ENCODE peak calls at places on chromosomes 11 and 22, in four cellular contexts. H is upper lobe of right lung, J is neural progenitor cell, S is left ventricle myocardium inferior. X is an unnamed sample. For H3K4me1, the result is how much of the 10 kb centered on the place peaks cover.

GRCh38 chr11:11672764-11673163 is 51.0 kb upstream of the GALNT18 start:
- DNase-seq in H (no peak), J (no peak), S (no peak), X (no peak)

GRCh38 chr11:64334764-64335741 is 5.0 kb upstream of the CCDC88B start:
- DNase-seq in H (peak), J (peak), S (no peak), X (no peak)

GRCh38 chr11:2573240-2574042 is 126.4 kb downstream of the KCNQ1OT1 start:
- DNase-seq in H (peak), J (no peak), S (no peak), X (no peak)

GRCh38 chr11:61976420-61976800 is 9.0 kb upstream of the FTH1 start:
- DNase-seq in H (no peak), J (no peak), S (no peak), X (no peak)

GRCh38 chr22:23529166-23530103 is 50.7 kb downstream of the IGLL1 start:
- DNase-seq in H (peak), J (no peak), S (no peak), X (no peak)

GRCh38 chr11:129143335-129143734 is 48.8 kb downstream of the ARHGAP32 start:
- DNase-seq in H (peak), J (no peak), S (peak), X (no peak)

GRCh38 chr11:93623179-93623578 is 38.3 kb upstream of the CEP295 start:
- DNase-seq in H (no peak), J (peak), S (no peak), X (no peak)

GRCh38 chr11:1574256-1575242 is 2.5 kb upstream of the DUSP8 start:
- DNase-seq in H (peak), J (peak), S (peak), X (peak)

GRCh38 chr22:32986773-32987050 is 71.5 kb downstream of the SYN3 start:
- DNase-seq in H (no peak), J (no peak), S (no peak), X (no peak)

GRCh38 chr22:20102203-20102780 is 13.6 kb upstream of the RANBP1 start:
- DNase-seq in H (no peak), J (no peak), S (no peak), X (no peak)

GRCh38 chr11:73760680-73761402 is at the start of gene RAB6A:
- DNase-seq in H (peak), J (peak), S (peak), X (peak)

GRCh38 chr22:39360674-39361413 is 11.1 kb downstream of the SYNGR1 start:
- DNase-seq in H (no peak), J (peak), S (no peak), X (no peak)

GRCh38 chr11:108733479-108734116 is 68.7 kb downstream of the DDX10 start:
- DNase-seq in H (no peak), J (no peak), S (no peak), X (no peak)

GRCh38 chr11:96112192-96113099 is 188.5 kb upstream of the MTMR2 start:
- DNase-seq in H (no peak), J (no peak), S (no peak), X (no peak)

GRCh38 chr11:115452245-115452644 is 52.0 kb downstream of the CADM1 start:
- DNase-seq in H (no peak), J (no peak), S (no peak), X (no peak)

GRCh38 chr22:23237201-23237798 is 57.0 kb downstream of the BCR start:
- DNase-seq in H (no peak), J (peak), S (peak), X (no peak)

GRCh38 chr11:81005595-81005994 is 1564.8 kb upstream of the TENM4 start:
- DNase-seq in H (no peak), J (no peak), S (no peak), X (no peak)

GRCh38 chr11:14347991-14348390 is 11.0 kb downstream of the RRAS2 start:
- DNase-seq in H (no peak), J (no peak), S (no peak), X (no peak)

GRCh38 chr22:19629331-19629719 is 85.0 kb upstream of the SEPTIN5 start:
- DNase-seq in H (peak), J (no peak), S (no peak), X (no peak)

GRCh38 chr11:14679662-14680061 is 36.1 kb downstream of the PDE3B start:
- DNase-seq in H (no peak), J (no peak), S (no peak), X (no peak)

GRCh38 chr22:37650463-37651136 is 7.9 kb upstream of the PDXP start:
- DNase-seq in H (no peak), J (no peak), S (no peak), X (no peak)

GRCh38 chr11:19199037-19199436 is 2.7 kb downstream of the CSRP3 start:
- DNase-seq in H (no peak), J (no peak), S (no peak), X (no peak)
- H3K4me3 ChIP-seq in H (no peak), J (no peak), S (peak), X (no peak)

DNA sequence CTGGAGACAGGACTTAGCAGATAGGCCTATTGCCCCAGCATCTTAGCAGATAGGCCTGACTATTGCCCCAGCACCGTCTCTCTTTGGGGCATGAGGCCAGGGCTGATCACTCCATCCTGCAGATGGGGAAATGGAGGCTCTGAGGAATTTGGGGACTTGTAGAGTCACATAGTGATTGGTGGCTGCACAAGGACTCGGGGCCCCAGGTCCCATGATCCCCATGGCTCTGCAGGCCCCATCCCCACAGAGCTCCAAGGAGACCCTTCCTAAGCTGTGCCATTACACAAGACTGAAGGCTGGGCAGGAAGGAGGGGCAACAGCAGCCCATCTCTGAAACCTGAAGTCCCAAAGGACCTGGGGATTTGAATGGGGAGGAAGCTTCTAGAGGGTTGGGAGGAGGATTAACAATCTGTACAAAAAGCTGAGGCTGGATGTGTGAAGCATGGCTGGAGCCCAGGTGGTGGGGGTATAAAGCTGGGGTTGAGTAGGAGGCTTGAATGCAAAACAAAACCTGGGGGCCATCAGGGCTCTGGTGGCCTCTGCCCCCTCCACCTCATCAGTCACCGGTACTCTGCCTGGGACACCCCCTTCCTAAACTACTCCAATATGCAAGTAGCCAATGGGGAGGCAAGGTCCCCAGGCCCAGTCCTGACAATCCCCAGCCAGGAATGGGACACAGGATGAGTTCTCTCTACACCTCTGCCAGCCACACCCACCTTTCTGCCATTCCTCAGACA is 1.5 kb downstream of the ARAP1 start:
- DNase-seq in H (no peak), J (no peak), S (no peak), X (no peak)
- H3K27ac ChIP-seq in H (peak), J (no peak), S (no peak), X (no peak)

GRCh38 chr11:7903940-7904339 is 27.1 kb downstream of the OR10A6 start:
- DNase-seq in H (no peak), J (no peak), S (no peak), X (no peak)

GRCh38 chr11:7905549-7905948 is 25.5 kb downstream of the OR10A6 start:
- DNase-seq in H (no peak), J (no peak), S (no peak), X (no peak)

GRCh38 chr11:7906481-7906880 is 24.6 kb downstream of the OR10A6 start:
- DNase-seq in H (no peak), J (no peak), S (no peak), X (no peak)

GRCh38 chr11:7905961-7906429 is 25.1 kb downstream of the OR10A6 start:
- DNase-seq in H (peak), J (peak), S (no peak), X (no peak)

GRCh38 chr11:7904910-7905309 is 26.2 kb downstream of the OR10A6 start:
- DNase-seq in H (no peak), J (peak), S (no peak), X (no peak)
- H3K4me1 ChIP-seq in H (under half), J (under half), S (under half), X (under half)

GRCh38 chr11:16973565-16973964 is 40.6 kb downstream of the PLEKHA7 start:
- DNase-seq in H (no peak), J (no peak), S (no peak), X (no peak)

GRCh38 chr11:16968196-16968595 is 46.0 kb downstream of the PLEKHA7 start:
- DNase-seq in H (no peak), J (no peak), S (no peak), X (no peak)

GRCh38 chr11:16966633-16967346 is 47.4 kb downstream of the PLEKHA7 start:
- DNase-seq in H (no peak), J (no peak), S (no peak), X (no peak)

GRCh38 chr11:16967347-16967662 is 46.9 kb downstream of the PLEKHA7 start:
- DNase-seq in H (no peak), J (no peak), S (no peak), X (no peak)

GRCh38 chr11:16969010-16970004 is 44.9 kb downstream of the PLEKHA7 start:
- DNase-seq in H (no peak), J (no peak), S (no peak), X (no peak)
- H3K4me3 ChIP-seq in H (no peak), J (no peak), S (no peak), X (no peak)

GRCh38 chr11:68928481-68928880 is 24.8 kb downstream of the IGHMBP2 start:
- DNase-seq in H (no peak), J (no peak), S (no peak), X (no peak)
- H3K27ac ChIP-seq in H (no peak), J (no peak), S (peak), X (no peak)